ENCODE peak calls at places on chromosomes 4 and X, in eight cellular contexts. One of them, this sample, is unnamed.

GRCh38 chr4:8211229-8211628 is 12.1 kb downstream of the SH3TC1 start:
- DNase-seq in neural progenitor cell: no peak
- DNase-seq in fibroblast of mammary gland: no peak
- DNase-seq in AG04449: no peak
- DNase-seq in mesothelial cell of epicardium: no peak
- DNase-seq in stimulated activated CD8-positive, alpha-beta memory T cell treated with anti-CD3 and anti-CD28 coated beads, Interleukin-2, amount 100 ng/mL, for 48 hours: no peak
- DNase-seq in T-cell: no peak
- DNase-seq in GM12865: no peak
- DNase-seq in this sample: no peak

GRCh38 chr4:139083533-139084424 is 68.2 kb downstream of the NOCT start:
- DNase-seq in AG04449: peak; percentile 49
- DNase-seq in neural progenitor cell: peak; percentile 95
- DNase-seq in GM12865: peak; percentile 96
- DNase-seq in mesothelial cell of epicardium: peak; percentile 73
- DNase-seq in fibroblast of mammary gland: peak; percentile 88
- DNase-seq in stimulated activated CD8-positive, alpha-beta memory T cell treated with anti-CD3 and anti-CD28 coated beads, Interleukin-2, amount 100 ng/mL, for 48 hours: peak; percentile 77
- DNase-seq in T-cell: peak; percentile 83
- DNase-seq in this sample: peak; percentile 72

GRCh38 chrX:119887721-119888425 is 7.8 kb upstream of the AKAP14 start:
- DNase-seq in fibroblast of mammary gland: peak; percentile 52
- DNase-seq in T-cell: peak; percentile 59
- DNase-seq in GM12865: peak; percentile 70
- DNase-seq in neural progenitor cell: peak; percentile 83
- DNase-seq in AG04449: no peak
- DNase-seq in mesothelial cell of epicardium: no peak
- DNase-seq in stimulated activated CD8-positive, alpha-beta memory T cell treated with anti-CD3 and anti-CD28 coated beads, Interleukin-2, amount 100 ng/mL, for 48 hours: peak; percentile 51
- DNase-seq in this sample: no peak

GRCh38 chr4:145840162-145840768 is 98.4 kb downstream of the ZNF827 start:
- DNase-seq in neural progenitor cell: no peak
- DNase-seq in mesothelial cell of epicardium: no peak
- DNase-seq in AG04449: no peak
- DNase-seq in fibroblast of mammary gland: peak; percentile 64
- DNase-seq in T-cell: no peak
- DNase-seq in GM12865: peak; percentile 75
- DNase-seq in stimulated activated CD8-positive, alpha-beta memory T cell treated with anti-CD3 and anti-CD28 coated beads, Interleukin-2, amount 100 ng/mL, for 48 hours: no peak
- DNase-seq in this sample: no peak

GRCh38 chr4:41693629-41694028 is 54.9 kb downstream of the PHOX2B start:
- DNase-seq in T-cell: no peak
- DNase-seq in fibroblast of mammary gland: peak; percentile 39
- DNase-seq in stimulated activated CD8-positive, alpha-beta memory T cell treated with anti-CD3 and anti-CD28 coated beads, Interleukin-2, amount 100 ng/mL, for 48 hours: no peak
- DNase-seq in neural progenitor cell: peak; percentile 41
- DNase-seq in AG04449: no peak
- DNase-seq in mesothelial cell of epicardium: no peak
- DNase-seq in GM12865: peak; percentile 14
- DNase-seq in this sample: peak; percentile 3

GRCh38 chrX:12153741-12154140 is 15.5 kb downstream of the FRMPD4 start:
- DNase-seq in mesothelial cell of epicardium: no peak
- DNase-seq in AG04449: no peak
- DNase-seq in T-cell: no peak
- DNase-seq in neural progenitor cell: no peak
- DNase-seq in fibroblast of mammary gland: no peak
- DNase-seq in stimulated activated CD8-positive, alpha-beta memory T cell treated with anti-CD3 and anti-CD28 coated beads, Interleukin-2, amount 100 ng/mL, for 48 hours: no peak
- DNase-seq in GM12865: no peak
- DNase-seq in this sample: no peak

GRCh38 chr4:94934201-94934600 is 176.4 kb downstream of the BMPR1B start:
- DNase-seq in AG04449: no peak
- DNase-seq in stimulated activated CD8-positive, alpha-beta memory T cell treated with anti-CD3 and anti-CD28 coated beads, Interleukin-2, amount 100 ng/mL, for 48 hours: no peak
- DNase-seq in mesothelial cell of epicardium: no peak
- DNase-seq in T-cell: no peak
- DNase-seq in neural progenitor cell: no peak
- DNase-seq in GM12865: no peak
- DNase-seq in fibroblast of mammary gland: peak; percentile 40
- DNase-seq in this sample: peak; percentile 4

GRCh38 chrX:153333821-153334653 is at the start of gene ZNF275:
- DNase-seq in neural progenitor cell: peak; percentile 88
- DNase-seq in stimulated activated CD8-positive, alpha-beta memory T cell treated with anti-CD3 and anti-CD28 coated beads, Interleukin-2, amount 100 ng/mL, for 48 hours: peak; percentile 61
- DNase-seq in AG04449: peak; percentile 9
- DNase-seq in fibroblast of mammary gland: peak; percentile 57
- DNase-seq in T-cell: peak; percentile 80
- DNase-seq in GM12865: peak; percentile 85
- DNase-seq in mesothelial cell of epicardium: peak; percentile 72
- DNase-seq in this sample: peak; percentile 24

GRCh38 chrX:140343226-140343873 is 161.5 kb downstream of the SOX3 start:
- DNase-seq in stimulated activated CD8-positive, alpha-beta memory T cell treated with anti-CD3 and anti-CD28 coated beads, Interleukin-2, amount 100 ng/mL, for 48 hours: no peak
- DNase-seq in T-cell: no peak
- DNase-seq in GM12865: no peak
- DNase-seq in AG04449: no peak
- DNase-seq in mesothelial cell of epicardium: no peak
- DNase-seq in fibroblast of mammary gland: no peak
- DNase-seq in neural progenitor cell: no peak
- DNase-seq in this sample: no peak

GRCh38 chrX:13511557-13512330 is 57.7 kb upstream of the EGFL6 start:
- DNase-seq in mesothelial cell of epicardium: no peak
- DNase-seq in GM12865: no peak
- DNase-seq in fibroblast of mammary gland: peak; percentile 29
- DNase-seq in AG04449: no peak
- DNase-seq in stimulated activated CD8-positive, alpha-beta memory T cell treated with anti-CD3 and anti-CD28 coated beads, Interleukin-2, amount 100 ng/mL, for 48 hours: no peak
- DNase-seq in T-cell: no peak
- DNase-seq in neural progenitor cell: no peak
- DNase-seq in this sample: no peak

GRCh38 chrX:69510137-69510715 is 6.1 kb downstream of the NALF2 start:
- DNase-seq in mesothelial cell of epicardium: no peak
- DNase-seq in fibroblast of mammary gland: no peak
- DNase-seq in T-cell: no peak
- DNase-seq in neural progenitor cell: no peak
- DNase-seq in stimulated activated CD8-positive, alpha-beta memory T cell treated with anti-CD3 and anti-CD28 coated beads, Interleukin-2, amount 100 ng/mL, for 48 hours: no peak
- DNase-seq in AG04449: no peak
- DNase-seq in GM12865: no peak
- DNase-seq in this sample: no peak

GRCh38 chrX:368811-369562 is 17.7 kb downstream of the PPP2R3B start:
- DNase-seq in AG04449: peak; percentile 9
- DNase-seq in neural progenitor cell: peak; percentile 72
- DNase-seq in GM12865: no peak
- DNase-seq in T-cell: no peak
- DNase-seq in fibroblast of mammary gland: peak; percentile 27
- DNase-seq in mesothelial cell of epicardium: no peak
- DNase-seq in stimulated activated CD8-positive, alpha-beta memory T cell treated with anti-CD3 and anti-CD28 coated beads, Interleukin-2, amount 100 ng/mL, for 48 hours: no peak
- DNase-seq in this sample: no peak

GRCh38 chr4:36351082-36351666 is 69.8 kb downstream of the DTHD1 start:
- DNase-seq in T-cell: peak; percentile 76
- DNase-seq in mesothelial cell of epicardium: peak; percentile 25
- DNase-seq in stimulated activated CD8-positive, alpha-beta memory T cell treated with anti-CD3 and anti-CD28 coated beads, Interleukin-2, amount 100 ng/mL, for 48 hours: peak; percentile 49
- DNase-seq in neural progenitor cell: peak; percentile 70
- DNase-seq in AG04449: no peak
- DNase-seq in GM12865: peak; percentile 81
- DNase-seq in fibroblast of mammary gland: peak; percentile 28
- DNase-seq in this sample: no peak

GRCh38 chrX:139204903-139205667 is 325.5 kb upstream of the F9 start:
- DNase-seq in mesothelial cell of epicardium: no peak
- DNase-seq in fibroblast of mammary gland: no peak
- DNase-seq in stimulated activated CD8-positive, alpha-beta memory T cell treated with anti-CD3 and anti-CD28 coated beads, Interleukin-2, amount 100 ng/mL, for 48 hours: no peak
- DNase-seq in neural progenitor cell: peak; percentile 67
- DNase-seq in GM12865: peak; percentile 11
- DNase-seq in AG04449: no peak
- DNase-seq in T-cell: no peak
- DNase-seq in this sample: no peak

GRCh38 chr4:142405021-142405991 is 440.8 kb downstream of the INPP4B start:
- DNase-seq in T-cell: peak; percentile 32
- DNase-seq in stimulated activated CD8-positive, alpha-beta memory T cell treated with anti-CD3 and anti-CD28 coated beads, Interleukin-2, amount 100 ng/mL, for 48 hours: peak; percentile 33
- DNase-seq in AG04449: no peak
- DNase-seq in mesothelial cell of epicardium: no peak
- DNase-seq in fibroblast of mammary gland: peak; percentile 74
- DNase-seq in neural progenitor cell: peak; percentile 9
- DNase-seq in GM12865: peak; percentile 78
- DNase-seq in this sample: no peak

GRCh38 chr4:137660211-137660610 is 127.9 kb upstream of the PCDH18 start:
- DNase-seq in mesothelial cell of epicardium: no peak
- DNase-seq in GM12865: no peak
- DNase-seq in stimulated activated CD8-positive, alpha-beta memory T cell treated with anti-CD3 and anti-CD28 coated beads, Interleukin-2, amount 100 ng/mL, for 48 hours: no peak
- DNase-seq in T-cell: no peak
- DNase-seq in neural progenitor cell: no peak
- DNase-seq in AG04449: no peak
- DNase-seq in fibroblast of mammary gland: peak; percentile 60
- DNase-seq in this sample: no peak

GRCh38 chrX:150572206-150572605 is 3.8 kb downstream of the MTM1 start:
- DNase-seq in T-cell: no peak
- DNase-seq in AG04449: no peak
- DNase-seq in mesothelial cell of epicardium: no peak
- DNase-seq in neural progenitor cell: no peak
- DNase-seq in fibroblast of mammary gland: no peak
- DNase-seq in stimulated activated CD8-positive, alpha-beta memory T cell treated with anti-CD3 and anti-CD28 coated beads, Interleukin-2, amount 100 ng/mL, for 48 hours: no peak
- DNase-seq in GM12865: no peak
- DNase-seq in this sample: no peak

GRCh38 chrX:8314881-8315280 is 143.8 kb upstream of the VCX2 start:
- DNase-seq in neural progenitor cell: no peak
- DNase-seq in fibroblast of mammary gland: no peak
- DNase-seq in mesothelial cell of epicardium: no peak
- DNase-seq in AG04449: no peak
- DNase-seq in T-cell: no peak
- DNase-seq in GM12865: no peak
- DNase-seq in stimulated activated CD8-positive, alpha-beta memory T cell treated with anti-CD3 and anti-CD28 coated beads, Interleukin-2, amount 100 ng/mL, for 48 hours: no peak
- DNase-seq in this sample: no peak

GRCh38 chrX:49919617-49920016 is 2.8 kb upstream of the CLCN5 start:
- DNase-seq in AG04449: no peak
- DNase-seq in stimulated activated CD8-positive, alpha-beta memory T cell treated with anti-CD3 and anti-CD28 coated beads, Interleukin-2, amount 100 ng/mL, for 48 hours: peak; percentile 1
- DNase-seq in neural progenitor cell: peak; percentile 54
- DNase-seq in GM12865: peak; percentile 14
- DNase-seq in mesothelial cell of epicardium: peak; percentile 35
- DNase-seq in T-cell: peak; percentile 25
- DNase-seq in fibroblast of mammary gland: peak; percentile 45
- DNase-seq in this sample: no peak

GRCh38 chr4:101156619-101157310 is 190.6 kb downstream of the PPP3CA start:
- DNase-seq in AG04449: no peak
- DNase-seq in GM12865: peak; percentile 49
- DNase-seq in stimulated activated CD8-positive, alpha-beta memory T cell treated with anti-CD3 and anti-CD28 coated beads, Interleukin-2, amount 100 ng/mL, for 48 hours: no peak
- DNase-seq in mesothelial cell of epicardium: no peak
- DNase-seq in neural progenitor cell: no peak
- DNase-seq in fibroblast of mammary gland: peak; percentile 20
- DNase-seq in T-cell: no peak
- DNase-seq in this sample: no peak

GRCh38 chr4:26175016-26175786 is 145.6 kb upstream of the RBPJ start:
- DNase-seq in neural progenitor cell: no peak
- DNase-seq in fibroblast of mammary gland: no peak
- DNase-seq in GM12865: peak; percentile 77
- DNase-seq in mesothelial cell of epicardium: no peak
- DNase-seq in T-cell: no peak
- DNase-seq in stimulated activated CD8-positive, alpha-beta memory T cell treated with anti-CD3 and anti-CD28 coated beads, Interleukin-2, amount 100 ng/mL, for 48 hours: no peak
- DNase-seq in AG04449: no peak
- DNase-seq in this sample: no peak

GRCh38 chr4:114271031-114271430 is 291.6 kb upstream of the ARSJ start:
- DNase-seq in neural progenitor cell: no peak
- DNase-seq in mesothelial cell of epicardium: no peak
- DNase-seq in T-cell: no peak
- DNase-seq in stimulated activated CD8-positive, alpha-beta memory T cell treated with anti-CD3 and anti-CD28 coated beads, Interleukin-2, amount 100 ng/mL, for 48 hours: no peak
- DNase-seq in GM12865: no peak
- DNase-seq in AG04449: no peak
- DNase-seq in fibroblast of mammary gland: peak; percentile 17
- DNase-seq in this sample: no peak

GRCh38 chrX:49060914-49061313 is 2.1 kb downstream of the CCDC120 start:
- DNase-seq in neural progenitor cell: no peak
- DNase-seq in AG04449: no peak
- DNase-seq in fibroblast of mammary gland: no peak
- DNase-seq in GM12865: no peak
- DNase-seq in T-cell: no peak
- DNase-seq in stimulated activated CD8-positive, alpha-beta memory T cell treated with anti-CD3 and anti-CD28 coated beads, Interleukin-2, amount 100 ng/mL, for 48 hours: no peak
- DNase-seq in mesothelial cell of epicardium: no peak
- DNase-seq in this sample: no peak

GRCh38 chrX:40154853-40155616 is 57.3 kb upstream of the BCOR start:
- DNase-seq in AG04449: no peak
- DNase-seq in mesothelial cell of epicardium: no peak
- DNase-seq in GM12865: peak; percentile 64
- DNase-seq in stimulated activated CD8-positive, alpha-beta memory T cell treated with anti-CD3 and anti-CD28 coated beads, Interleukin-2, amount 100 ng/mL, for 48 hours: no peak
- DNase-seq in T-cell: no peak
- DNase-seq in neural progenitor cell: peak; percentile 91
- DNase-seq in fibroblast of mammary gland: peak; percentile 52
- DNase-seq in this sample: no peak

GRCh38 chr4:2058264-2059033 is 678 bp upstream of the NAT8L start:
- DNase-seq in stimulated activated CD8-positive, alpha-beta memory T cell treated with anti-CD3 and anti-CD28 coated beads, Interleukin-2, amount 100 ng/mL, for 48 hours: no peak
- DNase-seq in mesothelial cell of epicardium: no peak
- DNase-seq in neural progenitor cell: peak; percentile 72
- DNase-seq in GM12865: no peak
- DNase-seq in T-cell: no peak
- DNase-seq in fibroblast of mammary gland: no peak
- DNase-seq in AG04449: no peak
- DNase-seq in this sample: no peak

GRCh38 chrX:106510713-106511411 is 100.9 kb upstream of the RADX start:
- DNase-seq in GM12865: peak; percentile 2
- DNase-seq in neural progenitor cell: no peak
- DNase-seq in stimulated activated CD8-positive, alpha-beta memory T cell treated with anti-CD3 and anti-CD28 coated beads, Interleukin-2, amount 100 ng/mL, for 48 hours: no peak
- DNase-seq in fibroblast of mammary gland: no peak
- DNase-seq in AG04449: no peak
- DNase-seq in mesothelial cell of epicardium: no peak
- DNase-seq in T-cell: no peak
- DNase-seq in this sample: no peak

GRCh38 chr4:53365121-53365485 is 758 bp downstream of the SCFD2 start:
- DNase-seq in T-cell: no peak
- DNase-seq in fibroblast of mammary gland: peak; percentile 40
- DNase-seq in mesothelial cell of epicardium: no peak
- DNase-seq in neural progenitor cell: peak; percentile 37
- DNase-seq in GM12865: peak; percentile 51
- DNase-seq in stimulated activated CD8-positive, alpha-beta memory T cell treated with anti-CD3 and anti-CD28 coated beads, Interleukin-2, amount 100 ng/mL, for 48 hours: no peak
- DNase-seq in AG04449: no peak
- DNase-seq in this sample: no peak

GRCh38 chr4:93184093-93184492 is 644.5 kb upstream of the ATOH1 start:
- DNase-seq in neural progenitor cell: peak; percentile 4
- DNase-seq in GM12865: no peak
- DNase-seq in AG04449: no peak
- DNase-seq in fibroblast of mammary gland: no peak
- DNase-seq in T-cell: no peak
- DNase-seq in stimulated activated CD8-positive, alpha-beta memory T cell treated with anti-CD3 and anti-CD28 coated beads, Interleukin-2, amount 100 ng/mL, for 48 hours: no peak
- DNase-seq in mesothelial cell of epicardium: no peak
- DNase-seq in this sample: no peak

GRCh38 chr4:188171551-188171950 is 32.3 kb downstream of the TRIML1 start:
- DNase-seq in neural progenitor cell: no peak
- DNase-seq in mesothelial cell of epicardium: no peak
- DNase-seq in GM12865: no peak
- DNase-seq in stimulated activated CD8-positive, alpha-beta memory T cell treated with anti-CD3 and anti-CD28 coated beads, Interleukin-2, amount 100 ng/mL, for 48 hours: no peak
- DNase-seq in fibroblast of mammary gland: peak; percentile 27
- DNase-seq in AG04449: no peak
- DNase-seq in T-cell: no peak
- DNase-seq in this sample: no peak

GRCh38 chr4:112770111-112770510 is 133.2 kb downstream of the LARP7 start:
- DNase-seq in fibroblast of mammary gland: no peak
- DNase-seq in T-cell: no peak
- DNase-seq in GM12865: no peak
- DNase-seq in mesothelial cell of epicardium: no peak
- DNase-seq in AG04449: no peak
- DNase-seq in stimulated activated CD8-positive, alpha-beta memory T cell treated with anti-CD3 and anti-CD28 coated beads, Interleukin-2, amount 100 ng/mL, for 48 hours: no peak
- DNase-seq in neural progenitor cell: no peak
- DNase-seq in this sample: no peak

GRCh38 chrX:12999422-12999821 is 24.5 kb downstream of the TMSB4X start:
- DNase-seq in fibroblast of mammary gland: no peak
- DNase-seq in mesothelial cell of epicardium: no peak
- DNase-seq in neural progenitor cell: no peak
- DNase-seq in AG04449: no peak
- DNase-seq in stimulated activated CD8-positive, alpha-beta memory T cell treated with anti-CD3 and anti-CD28 coated beads, Interleukin-2, amount 100 ng/mL, for 48 hours: no peak
- DNase-seq in GM12865: peak; percentile 83
- DNase-seq in T-cell: peak; percentile 44
- DNase-seq in this sample: no peak

GRCh38 chr4:123433573-123433972 is 37.0 kb downstream of the SPRY1 start:
- DNase-seq in stimulated activated CD8-positive, alpha-beta memory T cell treated with anti-CD3 and anti-CD28 coated beads, Interleukin-2, amount 100 ng/mL, for 48 hours: no peak
- DNase-seq in neural progenitor cell: no peak
- DNase-seq in mesothelial cell of epicardium: no peak
- DNase-seq in fibroblast of mammary gland: no peak
- DNase-seq in T-cell: no peak
- DNase-seq in AG04449: no peak
- DNase-seq in GM12865: no peak
- DNase-seq in this sample: no peak

This sample was measured in AG04450.